ENCODE peak calls at places on chromosomes 11 and 22, in eight cellular contexts. C is astrocyte of the cerebellum; P is AG09309; A is HCT116; E is colonic mucosa; J is CD8-positive, alpha-beta T cell; N is DND-41; T is GM20000. I is an unnamed sample.
A peak's percentile ranks its signal among the peaks of the same experiment; 100 is the strongest.

GRCh38 chr11:61516675-61517516 is 8.3 kb downstream of the LRRC10B start:
- DNase-seq in C (no peak), A (no peak), J (peak; percentile 79), P (no peak), T (peak; percentile 88), N (peak; percentile 58), E (peak; percentile 43), I (no peak)

GRCh38 chr11:46601129-46601528 is 7.3 kb upstream of the AMBRA1 start:
- DNase-seq in P (no peak), T (no peak), J (no peak), N (no peak), A (no peak), C (no peak), E (no peak), I (no peak)

GRCh38 chr11:100930185-100930778 is 199.3 kb downstream of the PGR start:
- DNase-seq in N (no peak), P (peak; percentile 56), A (peak; percentile 47), J (no peak), E (no peak), C (peak; percentile 76), T (peak; percentile 7), I (no peak)

GRCh38 chr11:88259431-88259830 is 78.1 kb downstream of the CTSC start:
- DNase-seq in P (no peak), N (no peak), C (no peak), A (no peak), T (no peak), E (no peak), J (no peak), I (no peak)

GRCh38 chr11:128098840-128099239 is 488.5 kb downstream of the ETS1 start:
- DNase-seq in E (no peak), A (no peak), J (no peak), T (no peak), N (no peak), C (no peak), P (no peak), I (no peak)

GRCh38 chr11:2442554-2442953 is 1.8 kb downstream of the TRPM5 start:
- DNase-seq in P (no peak), C (no peak), N (peak; percentile 43), A (no peak), T (no peak), E (peak; percentile 47), J (no peak), I (no peak)

GRCh38 chr11:92843455-92843854 is 126.0 kb upstream of the MTNR1B start:
- DNase-seq in A (no peak), N (no peak), P (no peak), E (no peak), J (no peak), C (no peak), T (no peak), I (no peak)

GRCh38 chr11:126127898-126128297 is 65.2 kb upstream of the CDON start:
- DNase-seq in A (no peak), E (no peak), N (no peak), C (no peak), P (no peak), J (no peak), T (no peak), I (no peak)

GRCh38 chr11:119680899-119681370 is 48.1 kb downstream of the NECTIN1 start:
- DNase-seq in N (no peak), C (no peak), J (no peak), A (no peak), E (no peak), T (no peak), P (no peak), I (no peak)

GRCh38 chr22:42938976-42939375 is 76.0 kb downstream of the PACSIN2 start:
- DNase-seq in T (no peak), P (no peak), C (no peak), N (no peak), E (no peak), A (no peak), J (no peak), I (no peak)

GRCh38 chr22:45246060-45246985 is 5.6 kb upstream of the KIAA0930 start:
- DNase-seq in N (no peak), J (no peak), E (peak; percentile 87), T (no peak), A (peak; percentile 92), C (peak; percentile 87), P (peak; percentile 94), I (peak; percentile 67)

GRCh38 chr22:45239378-45240136 is 1.1 kb downstream of the KIAA0930 start:
- DNase-seq in A (no peak), E (no peak), T (no peak), P (no peak), N (no peak), J (no peak), C (no peak), I (no peak)

GRCh38 chr22:45240137-45240809 is 421 bp downstream of the KIAA0930 start:
- DNase-seq in E (peak; percentile 41), T (no peak), J (no peak), P (no peak), C (no peak), A (no peak), N (peak; percentile 52), I (no peak)

GRCh38 chr22:45240810-45241631 is at the start of gene KIAA0930:
- DNase-seq in E (peak; percentile 91), J (peak; percentile 91), C (peak; percentile 20), N (peak; percentile 86), T (peak; percentile 98), A (peak; percentile 54), P (no peak), I (peak; percentile 85)

DNA sequence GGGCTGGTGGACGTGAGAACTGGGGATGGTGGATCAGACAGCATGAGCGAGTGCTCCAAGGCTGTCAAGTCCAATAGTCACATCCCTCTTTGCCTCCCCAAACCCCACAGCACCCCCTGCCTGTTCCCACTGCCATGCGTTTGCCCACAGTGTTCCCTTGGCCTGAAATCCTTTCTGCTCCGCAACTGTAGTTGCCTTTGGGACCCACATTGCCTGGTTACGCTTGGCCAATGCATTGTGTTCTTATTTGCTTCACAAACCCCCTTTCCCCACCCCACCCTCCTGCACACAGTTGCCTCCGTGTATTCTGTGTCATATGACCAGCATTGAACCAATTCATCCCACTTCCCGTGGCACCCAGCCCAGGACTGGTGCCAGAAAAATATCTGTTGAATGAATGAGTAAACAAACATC is 2.1 kb upstream of the KIAA0930 start:
- DNase-seq in T (no peak), N (no peak), A (no peak), P (no peak), E (peak; percentile 64), J (no peak), C (no peak), I (no peak)
- TF ChIP-seq CTCF in T (no peak), N (peak; percentile 40), A (peak; percentile 17), P (no peak), E (no peak), J (no peak), C (no peak), I (no peak)

DNA sequence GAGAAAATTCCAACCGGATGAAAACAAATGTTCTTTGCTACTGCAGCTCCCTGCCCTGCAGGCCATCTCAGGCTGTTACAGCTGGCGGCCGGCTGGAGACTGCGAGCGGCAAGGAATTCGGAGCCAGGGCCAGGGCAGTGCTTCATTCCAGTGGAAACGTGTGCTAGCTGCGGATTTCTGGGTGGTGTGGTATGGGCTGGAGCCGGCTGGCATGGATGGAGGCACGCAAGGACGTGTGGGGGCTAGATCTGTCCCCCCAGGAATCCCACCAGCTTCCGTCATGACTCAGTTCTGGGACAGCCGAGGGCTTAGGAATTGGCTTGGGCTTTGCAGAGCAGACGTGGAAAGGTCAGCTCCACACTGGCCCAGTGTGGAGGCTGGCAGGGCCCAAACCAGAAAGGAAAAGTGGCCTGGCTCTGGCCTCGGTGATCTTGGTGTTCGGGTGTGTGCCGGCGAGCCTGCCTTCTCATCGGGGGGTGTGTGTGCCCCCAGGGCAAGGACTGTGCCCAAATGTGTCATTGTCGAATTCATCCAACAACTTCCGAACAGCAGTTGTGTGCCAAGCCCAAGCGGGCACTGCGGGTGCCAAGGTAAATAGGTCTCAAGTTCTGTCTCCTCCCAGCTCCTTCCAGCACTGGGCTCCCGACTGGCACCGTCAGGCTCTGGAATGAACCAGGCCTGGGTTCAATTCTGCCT is 48.1 kb upstream of the SHISAL1 start:
- DNase-seq in E (no peak), T (no peak), P (peak; percentile 77), A (no peak), J (no peak), N (no peak), C (peak; percentile 67), I (peak; percentile 50)
- TF ChIP-seq CTCF in E (no peak), T (no peak), P (peak; percentile 52), A (no peak), J (no peak), N (no peak), C (peak; percentile 61), I (no peak)

GRCh38 chr22:50527921-50528681 is 1.7 kb downstream of the TYMP start:
- DNase-seq in A (no peak), E (no peak), P (no peak), J (no peak), T (no peak), C (no peak), N (no peak), I (no peak)

GRCh38 chr22:50526849-50527801 is 1.7 kb upstream of the SCO2 start:
- DNase-seq in A (no peak), N (peak; percentile 50), P (no peak), J (no peak), T (peak; percentile 85), C (no peak), E (peak; percentile 68), I (peak; percentile 85)

GRCh38 chr22:50530280-50530856 is 556 bp upstream of the TYMP start:
- DNase-seq in C (no peak), E (peak; percentile 89), T (no peak), P (peak; percentile 46), N (no peak), A (peak; percentile 73), J (no peak), I (peak; percentile 90)

GRCh38 chr22:50529416-50530279 is at the start of gene TYMP:
- DNase-seq in N (no peak), A (no peak), C (no peak), P (no peak), E (peak; percentile 83), T (peak; percentile 93), J (peak; percentile 72), I (peak; percentile 81)

GRCh38 chr22:50528682-50529415 is 963 bp downstream of the TYMP start:
- DNase-seq in E (no peak), N (no peak), J (no peak), A (no peak), C (no peak), P (no peak), T (no peak), I (no peak)
- TF ChIP-seq CTCF in E (no peak), N (no peak), J (no peak), A (no peak), C (no peak), P (no peak), T (no peak), I (no peak)

GRCh38 chr22:35274154-35274871 is 17.0 kb downstream of the HMGXB4 start:
- DNase-seq in C (no peak), N (no peak), T (no peak), P (no peak), A (no peak), E (no peak), J (no peak), I (no peak)

GRCh38 chr22:35275580-35275979 is 18.3 kb downstream of the HMGXB4 start:
- DNase-seq in A (no peak), C (no peak), J (no peak), T (no peak), E (no peak), N (no peak), P (no peak), I (no peak)

DNA sequence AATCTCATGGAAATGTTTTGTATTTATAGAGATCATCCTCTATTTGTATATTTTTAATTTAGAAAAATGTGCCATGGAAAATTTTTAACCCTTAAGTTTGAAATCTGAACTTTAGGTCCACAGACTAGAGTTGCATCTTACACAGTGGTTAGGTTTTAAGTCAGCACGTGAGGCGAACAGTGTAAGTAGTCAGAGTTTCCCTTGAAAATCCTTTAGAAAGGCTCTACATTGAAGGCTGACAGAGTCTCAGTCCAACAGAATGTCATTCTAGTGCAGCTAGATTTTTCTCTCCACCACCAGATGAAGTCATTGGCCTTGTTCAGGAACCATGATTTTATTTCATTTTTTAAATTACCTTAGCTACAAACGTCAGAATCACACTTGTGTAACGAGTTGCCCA is 18.7 kb downstream of the HMGXB4 start:
- DNase-seq in N (no peak), P (no peak), J (no peak), A (no peak), T (no peak), C (no peak), E (no peak), I (no peak)
- TF ChIP-seq CTCF in N (no peak), P (no peak), J (no peak), A (no peak), T (no peak), C (no peak), E (no peak), I (no peak)

I was measured in lung.